ENCODE peak calls at places on chromosomes 12 and 14, in five cellular contexts. J, D, O, K and X are unnamed samples.

GRCh38 chr14:39431416-39432178 is 636 bp downstream of the FBXO33 start:
- DNase-seq in J (peak), D (peak), O (peak), K (peak), X (no peak)

GRCh38 chr12:59164991-59165718 is 244.9 kb upstream of the LRIG3 start:
- DNase-seq in J (peak), D (no peak), O (peak), K (no peak), X (no peak)

GRCh38 chr12:62716866-62717477 is 218.0 kb downstream of the PPM1H start:
- DNase-seq in J (no peak), D (no peak), O (no peak), K (no peak), X (no peak)

GRCh38 chr14:85217412-85217811 is 312.5 kb upstream of the FLRT2 start:
- DNase-seq in J (peak), D (no peak), O (no peak), K (no peak), X (no peak)

GRCh38 chr12:10184261-10184843 is 5.5 kb downstream of the TMEM52B start:
- DNase-seq in J (peak), D (no peak), O (no peak), K (no peak), X (no peak)

GRCh38 chr14:93262446-93262845 is 55.4 kb downstream of the UBR7 start:
- DNase-seq in J (no peak), D (no peak), O (no peak), K (no peak), X (no peak)

GRCh38 chr14:75587388-75587787 is 9.0 kb downstream of the FLVCR2 start:
- DNase-seq in J (no peak), D (no peak), O (no peak), K (no peak), X (no peak)

GRCh38 chr14:95440951-95441350 is 75.5 kb downstream of the SYNE3 start:
- DNase-seq in J (peak), D (no peak), O (no peak), K (no peak), X (no peak)

GRCh38 chr12:121196902-121197301 is 13.0 kb upstream of the P2RX4 start:
- DNase-seq in J (no peak), D (no peak), O (peak), K (no peak), X (no peak)

GRCh38 chr12:114671321-114671663 is 12.7 kb downstream of the TBX3 start:
- DNase-seq in J (no peak), D (no peak), O (no peak), K (no peak), X (no peak)

GRCh38 chr14:100108042-100108825 is 43.0 kb downstream of the EVL start:
- DNase-seq in J (peak), D (peak), O (peak), K (peak), X (peak)

GRCh38 chr14:101881426-101881825 is 82.9 kb upstream of the DYNC1H1 start:
- DNase-seq in J (no peak), D (no peak), O (no peak), K (no peak), X (no peak)